ENCODE peak calls at places on chromosomes 16 and 17, in eight cellular contexts. H is Calu3; I is T-helper 2 cell; Y is ascending aorta; O is epithelial cell of esophagus; S is AG10803; Q is T47D; R is stimulated activated naive CD8-positive, alpha-beta T cell treated with anti-CD3 and anti-CD28 coated beads, Interleukin-15, Interleukin-2, amounts not matched to agents 100 U/mL and 50 U/mL, for 24 hours. G is an unnamed sample.

GRCh38 chr17:5541610-5542202 is 42.6 kb downstream of the NLRP1 start:
- DNase-seq in H (no peak), I (no peak), Y (no peak), O (no peak), S (no peak), Q (no peak), R (no peak), G (no peak)

GRCh38 chr16:64144612-64145011 is 977.3 kb downstream of the CDH11 start:
- DNase-seq in H (no peak), I (no peak), Y (no peak), O (no peak), S (peak; percentile 23), Q (no peak), R (no peak), G (no peak)

GRCh38 chr16:22012241-22012640 is 4.3 kb downstream of the MOSMO start:
- DNase-seq in H (no peak), I (no peak), Y (no peak), O (no peak), S (no peak), Q (no peak), R (no peak), G (no peak)

GRCh38 chr16:71345031-71345430 is 13.5 kb upstream of the CALB2 start:
- DNase-seq in H (no peak), I (no peak), Y (no peak), O (no peak), S (no peak), Q (no peak), R (no peak), G (no peak)

GRCh38 chr17:78798695-78799559 is 16.9 kb upstream of the CYTH1 start:
- DNase-seq in H (no peak), I (no peak), Y (no peak), O (peak; percentile 47), S (peak; percentile 26), Q (peak; percentile 64), R (no peak), G (no peak)

GRCh38 chr17:3724373-3725077 is 822 bp downstream of the HASPIN start:
- DNase-seq in H (no peak), I (no peak), Y (no peak), O (peak; percentile 10), S (no peak), Q (no peak), R (no peak), G (no peak)

GRCh38 chr17:77566151-77566550 is 392.4 kb upstream of the TNRC6C start:
- DNase-seq in H (no peak), I (no peak), Y (no peak), O (no peak), S (no peak), Q (no peak), R (no peak), G (no peak)

GRCh38 chr17:28258347-28258887 is 60.6 kb upstream of the TMEM97 start:
- DNase-seq in H (no peak), I (no peak), Y (no peak), O (no peak), S (no peak), Q (no peak), R (no peak), G (no peak)

GRCh38 chr17:79843917-79844815 is 4.9 kb upstream of the CBX4 start:
- DNase-seq in H (peak; percentile 73), I (no peak), Y (no peak), O (peak; percentile 27), S (peak; percentile 73), Q (peak; percentile 81), R (peak; percentile 18), G (no peak)

GRCh38 chr17:34269969-34270368 is at the start of gene CCL7:
- DNase-seq in H (no peak), I (no peak), Y (no peak), O (peak; percentile 26), S (no peak), Q (no peak), R (no peak), G (no peak)

GRCh38 chr17:21186399-21187187 is 27.4 kb downstream of the TMEM11 start:
- DNase-seq in H (no peak), I (no peak), Y (no peak), O (no peak), S (no peak), Q (no peak), R (no peak), G (no peak)

GRCh38 chr16:11100239-11100750 is 155.7 kb downstream of the SOCS1 start:
- DNase-seq in H (no peak), I (no peak), Y (peak; percentile 42), O (no peak), S (peak; percentile 86), Q (no peak), R (peak; percentile 66), G (peak; percentile 89)

GRCh38 chr17:68800731-68801130 is 154.5 kb downstream of the ABCA8 start:
- DNase-seq in H (no peak), I (no peak), Y (no peak), O (no peak), S (peak; percentile 66), Q (no peak), R (no peak), G (no peak)

GRCh38 chr17:79294459-79295071 is 219.9 kb downstream of the ENGASE start:
- DNase-seq in H (peak; percentile 71), I (no peak), Y (no peak), O (peak; percentile 33), S (peak; percentile 7), Q (peak; percentile 85), R (peak; percentile 57), G (peak; percentile 49)

GRCh38 chr16:66389256-66390175 is 23.0 kb downstream of the CDH5 start:
- DNase-seq in H (no peak), I (no peak), Y (no peak), O (no peak), S (no peak), Q (no peak), R (no peak), G (no peak)

GRCh38 chr16:29943846-29944669 is 17.8 kb upstream of the TMEM219 start:
- DNase-seq in H (peak; percentile 82), I (no peak), Y (no peak), O (peak; percentile 98), S (peak; percentile 98), Q (peak; percentile 89), R (no peak), G (peak; percentile 97)

GRCh38 chr17:19513897-19514488 is 19.7 kb upstream of the SLC47A1 start:
- DNase-seq in H (peak; percentile 58), I (peak; percentile 22), Y (no peak), O (peak; percentile 65), S (peak; percentile 56), Q (peak; percentile 79), R (peak; percentile 70), G (peak; percentile 66)

GRCh38 chr16:85463228-85463611 is 149.9 kb upstream of the GSE1 start:
- DNase-seq in H (no peak), I (no peak), Y (no peak), O (no peak), S (no peak), Q (peak; percentile 92), R (no peak), G (no peak)

GRCh38 chr16:19127674-19128131 is 13.9 kb downstream of the ITPRIPL2 start:
- DNase-seq in H (no peak), I (no peak), Y (no peak), O (no peak), S (no peak), Q (no peak), R (no peak), G (no peak)

GRCh38 chr17:144936-145670 is 7.7 kb downstream of the SCGB1C2 start:
- DNase-seq in H (no peak), I (no peak), Y (no peak), O (no peak), S (no peak), Q (no peak), R (no peak), G (no peak)

GRCh38 chr17:60354223-60354622 is 37.7 kb downstream of the USP32 start:
- DNase-seq in H (no peak), I (no peak), Y (no peak), O (peak; percentile 56), S (peak; percentile 83), Q (no peak), R (no peak), G (peak; percentile 84)

GRCh38 chr17:77193653-77194052 is 52.9 kb downstream of the SEC14L1 start:
- DNase-seq in H (no peak), I (no peak), Y (no peak), O (no peak), S (no peak), Q (no peak), R (no peak), G (no peak)

GRCh38 chr17:41511130-41511529 is 5.7 kb upstream of the KRT13 start:
- DNase-seq in H (no peak), I (no peak), Y (no peak), O (no peak), S (no peak), Q (peak; percentile 84), R (no peak), G (no peak)

GRCh38 chr16:84391151-84391873 is 23.0 kb downstream of the ATP2C2 start:
- DNase-seq in H (no peak), I (no peak), Y (no peak), O (peak; percentile 67), S (peak; percentile 49), Q (no peak), R (no peak), G (no peak)

GRCh38 chr16:63856537-63856936 is 1265.3 kb downstream of the CDH11 start:
- DNase-seq in H (no peak), I (no peak), Y (no peak), O (no peak), S (no peak), Q (no peak), R (no peak), G (no peak)

GRCh38 chr17:61477204-61477834 is 25.1 kb downstream of the TBX4 start:
- DNase-seq in H (no peak), I (no peak), Y (no peak), O (no peak), S (no peak), Q (no peak), R (no peak), G (no peak)

GRCh38 chr16:57406881-57407280 is 2.3 kb downstream of the CCL17 start:
- DNase-seq in H (no peak), I (no peak), Y (no peak), O (no peak), S (no peak), Q (no peak), R (no peak), G (no peak)

GRCh38 chr16:4324479-4324868 is 8.6 kb downstream of the GLIS2 start:
- DNase-seq in H (no peak), I (no peak), Y (no peak), O (no peak), S (no peak), Q (no peak), R (no peak), G (no peak)

GRCh38 chr16:85649411-85649977 is 36.4 kb downstream of the GSE1 start:
- DNase-seq in H (no peak), I (no peak), Y (no peak), O (no peak), S (no peak), Q (no peak), R (no peak), G (no peak)

GRCh38 chr16:66930189-66930588 is 4.0 kb downstream of the CIAO2B start:
- DNase-seq in H (peak; percentile 84), I (no peak), Y (no peak), O (peak; percentile 76), S (peak; percentile 29), Q (no peak), R (no peak), G (peak; percentile 65)

GRCh38 chr17:4625181-4625601 is 16.3 kb downstream of the ALOX15 start:
- DNase-seq in H (no peak), I (no peak), Y (no peak), O (no peak), S (peak; percentile 22), Q (no peak), R (no peak), G (no peak)

GRCh38 chr17:70987867-70988340 is 818.6 kb downstream of the KCNJ2 start:
- DNase-seq in H (no peak), I (no peak), Y (no peak), O (no peak), S (no peak), Q (no peak), R (no peak), G (no peak)

GRCh38 chr17:71412803-71413202 is 708.0 kb upstream of the SOX9 start:
- DNase-seq in H (peak; percentile 55), I (no peak), Y (no peak), O (peak; percentile 97), S (peak; percentile 97), Q (peak; percentile 35), R (no peak), G (peak; percentile 96)

GRCh38 chr17:62649570-62649969 is 22.1 kb downstream of the MRC2 start:
- DNase-seq in H (no peak), I (no peak), Y (no peak), O (no peak), S (peak; percentile 35), Q (no peak), R (no peak), G (no peak)